ENCODE peak calls at places on chromosomes 2 and 18, in four cellular contexts. D is brain microvascular endothelial cell, E is left colon, N is AG10803. S is an unnamed sample.

GRCh38 chr2:201828235-201828634 is 21.9 kb downstream of the CDK15 start:
- DNase-seq in D (no peak), E (no peak), N (no peak), S (no peak)

GRCh38 chr18:6811816-6812215 is 82.3 kb downstream of the ARHGAP28 start:
- DNase-seq in D (peak), E (no peak), N (no peak), S (no peak)

GRCh38 chr18:53422896-53423295 is 801.6 kb downstream of the MBD2 start:
- DNase-seq in D (no peak), E (no peak), N (no peak), S (no peak)

GRCh38 chr18:50424877-50425690 is 50.2 kb downstream of the SKA1 start:
- DNase-seq in D (peak), E (no peak), N (peak), S (peak)

GRCh38 chr18:48073231-48073930 is 142.9 kb upstream of the SMAD2 start:
- DNase-seq in D (no peak), E (peak), N (peak), S (no peak)

GRCh38 chr18:58845913-58846312 is 18.8 kb upstream of the ZNF532 start:
- DNase-seq in D (no peak), E (no peak), N (no peak), S (no peak)

GRCh38 chr18:73316513-73316912 is 448.7 kb upstream of the NETO1 start:
- DNase-seq in D (no peak), E (no peak), N (peak), S (no peak)

GRCh38 chr2:64479259-64480198 is 25.6 kb downstream of the LGALSL start:
- DNase-seq in D (no peak), E (no peak), N (no peak), S (no peak)

GRCh38 chr2:181658444-181658843 is 1.5 kb upstream of the CERKL start:
- DNase-seq in D (no peak), E (no peak), N (no peak), S (no peak)

S was measured in kidney glomerular epithelial cell.